ENCODE peak calls at places on chromosomes 1 and 21, in seven cellular contexts. J is endothelial cell; M is CD8-positive, alpha-beta T cell; D is testis; N is body of pancreas; T is ovary; B is cardiac fibroblast. C is an unnamed sample.

GRCh38 chr1:7576946-7577657 is 194.0 kb upstream of the VAMP3 start:
- DNase-seq in J (no peak), M (no peak), D (peak), N (peak), T (no peak), B (no peak), C (no peak)

GRCh38 chr1:200510228-200510623 is 100.4 kb upstream of the ZNF281 start:
- DNase-seq in J (peak), M (peak), D (peak), N (peak), T (peak), B (peak), C (peak)

GRCh38 chr1:103125219-103125618 is 16.9 kb upstream of the COL11A1 start:
- DNase-seq in J (no peak), M (no peak), D (no peak), N (no peak), T (no peak), B (peak), C (no peak)

GRCh38 chr1:53572802-53573148 is 113.6 kb downstream of the DMRTB1 start:
- DNase-seq in J (no peak), M (no peak), D (no peak), N (no peak), T (no peak), B (no peak), C (no peak)

GRCh38 chr1:167043752-167044488 is 46.3 kb downstream of the GPA33 start:
- DNase-seq in J (no peak), M (peak), D (peak), N (peak), T (peak), B (peak), C (no peak)

GRCh38 chr1:175373786-175374623 is 181.4 kb upstream of the KIAA0040 start:
- DNase-seq in J (peak), M (no peak), D (peak), N (peak), T (no peak), B (no peak), C (peak)

GRCh38 chr1:150970818-150971582 is 3.6 kb downstream of the CERS2 start:
- DNase-seq in J (no peak), M (no peak), D (peak), N (peak), T (peak), B (peak), C (no peak)

GRCh38 chr1:91732291-91732953 is 153.5 kb downstream of the TGFBR3 start:
- DNase-seq in J (no peak), M (no peak), D (no peak), N (no peak), T (peak), B (peak), C (no peak)

GRCh38 chr1:87089823-87090222 is 175.4 kb downstream of the HS2ST1 start:
- DNase-seq in J (no peak), M (no peak), D (no peak), N (no peak), T (no peak), B (no peak), C (no peak)

GRCh38 chr1:89602871-89603404 is 30.0 kb upstream of the LRRC8C start:
- DNase-seq in J (no peak), M (no peak), D (peak), N (no peak), T (no peak), B (no peak), C (no peak)

GRCh38 chr1:7046314-7046713 is 261.1 kb downstream of the CAMTA1 start:
- DNase-seq in J (peak), M (no peak), D (peak), N (peak), T (no peak), B (peak), C (peak)

GRCh38 chr1:187922255-187922654 is 1093.5 kb downstream of the PLA2G4A start:
- DNase-seq in J (no peak), M (no peak), D (no peak), N (no peak), T (no peak), B (no peak), C (no peak)

GRCh38 chr1:70627910-70628309 is 216.8 kb downstream of the CTH start:
- DNase-seq in J (no peak), M (no peak), D (no peak), N (no peak), T (no peak), B (peak), C (no peak)

GRCh38 chr1:94753171-94753972 is 66.8 kb upstream of the SLC44A3 start:
- DNase-seq in J (no peak), M (no peak), D (peak), N (peak), T (peak), B (peak), C (no peak)

GRCh38 chr1:167950569-167950968 is 13.7 kb upstream of the MPC2 start:
- DNase-seq in J (no peak), M (no peak), D (no peak), N (no peak), T (no peak), B (no peak), C (no peak)

GRCh38 chr1:230752407-230752806 is 5.2 kb downstream of the CAPN9 start:
- DNase-seq in J (no peak), M (no peak), D (no peak), N (peak), T (no peak), B (no peak), C (no peak)

GRCh38 chr1:91712393-91712792 is 173.6 kb downstream of the TGFBR3 start:
- DNase-seq in J (no peak), M (no peak), D (no peak), N (no peak), T (no peak), B (no peak), C (no peak)

GRCh38 chr1:193077991-193078390 is 18.6 kb downstream of the RO60 start:
- DNase-seq in J (no peak), M (no peak), D (no peak), N (no peak), T (no peak), B (no peak), C (no peak)

GRCh38 chr1:206803221-206803730 is 31.0 kb upstream of the IL10 start:
- DNase-seq in J (no peak), M (peak), D (no peak), N (peak), T (no peak), B (no peak), C (no peak)

GRCh38 chr21:15601390-15601789 is 128.4 kb upstream of the USP25 start:
- DNase-seq in J (no peak), M (no peak), D (no peak), N (no peak), T (no peak), B (no peak), C (no peak)

GRCh38 chr1:19363526-19364152 is 51.5 kb downstream of the SLC66A1 start:
- DNase-seq in J (no peak), M (no peak), D (peak), N (no peak), T (no peak), B (no peak), C (no peak)

GRCh38 chr1:39326836-39327235 is 122.3 kb downstream of the MACF1 start:
- DNase-seq in J (no peak), M (no peak), D (no peak), N (no peak), T (no peak), B (peak), C (no peak)

GRCh38 chr1:110337704-110338199 is 1.4 kb upstream of the RBM15 start:
- DNase-seq in J (peak), M (peak), D (peak), N (peak), T (peak), B (no peak), C (peak)

GRCh38 chr1:36231191-36231590 is 6.9 kb downstream of the THRAP3 start:
- DNase-seq in J (no peak), M (no peak), D (no peak), N (no peak), T (no peak), B (no peak), C (no peak)

GRCh38 chr1:9881838-9882249 is 28.2 kb downstream of the CTNNBIP1 start:
- DNase-seq in J (no peak), M (no peak), D (no peak), N (no peak), T (no peak), B (peak), C (no peak)

GRCh38 chr1:207852576-207853371 is 58.2 kb downstream of the CD34 start:
- DNase-seq in J (peak), M (no peak), D (no peak), N (no peak), T (no peak), B (no peak), C (no peak)

GRCh38 chr1:147515046-147515869 is 26.0 kb upstream of the BCL9 start:
- DNase-seq in J (peak), M (no peak), D (no peak), N (peak), T (no peak), B (peak), C (no peak)

GRCh38 chr1:3753656-3754454 is 1.6 kb downstream of the CCDC27 start:
- DNase-seq in J (no peak), M (no peak), D (no peak), N (no peak), T (no peak), B (no peak), C (no peak)

GRCh38 chr1:154556422-154556821 is 2.0 kb downstream of the UBE2Q1 start:
- DNase-seq in J (no peak), M (no peak), D (peak), N (no peak), T (no peak), B (peak), C (no peak)

GRCh38 chr1:223319913-223320600 is 43.9 kb downstream of the SUSD4 start:
- DNase-seq in J (no peak), M (no peak), D (no peak), N (no peak), T (no peak), B (no peak), C (no peak)

GRCh38 chr1:237705462-237705861 is 185.3 kb downstream of the ZP4 start:
- DNase-seq in J (no peak), M (no peak), D (no peak), N (no peak), T (no peak), B (no peak), C (no peak)

GRCh38 chr1:53792751-53793150 is 45.3 kb downstream of the NDC1 start:
- DNase-seq in J (no peak), M (no peak), D (no peak), N (no peak), T (no peak), B (no peak), C (no peak)

DNA sequence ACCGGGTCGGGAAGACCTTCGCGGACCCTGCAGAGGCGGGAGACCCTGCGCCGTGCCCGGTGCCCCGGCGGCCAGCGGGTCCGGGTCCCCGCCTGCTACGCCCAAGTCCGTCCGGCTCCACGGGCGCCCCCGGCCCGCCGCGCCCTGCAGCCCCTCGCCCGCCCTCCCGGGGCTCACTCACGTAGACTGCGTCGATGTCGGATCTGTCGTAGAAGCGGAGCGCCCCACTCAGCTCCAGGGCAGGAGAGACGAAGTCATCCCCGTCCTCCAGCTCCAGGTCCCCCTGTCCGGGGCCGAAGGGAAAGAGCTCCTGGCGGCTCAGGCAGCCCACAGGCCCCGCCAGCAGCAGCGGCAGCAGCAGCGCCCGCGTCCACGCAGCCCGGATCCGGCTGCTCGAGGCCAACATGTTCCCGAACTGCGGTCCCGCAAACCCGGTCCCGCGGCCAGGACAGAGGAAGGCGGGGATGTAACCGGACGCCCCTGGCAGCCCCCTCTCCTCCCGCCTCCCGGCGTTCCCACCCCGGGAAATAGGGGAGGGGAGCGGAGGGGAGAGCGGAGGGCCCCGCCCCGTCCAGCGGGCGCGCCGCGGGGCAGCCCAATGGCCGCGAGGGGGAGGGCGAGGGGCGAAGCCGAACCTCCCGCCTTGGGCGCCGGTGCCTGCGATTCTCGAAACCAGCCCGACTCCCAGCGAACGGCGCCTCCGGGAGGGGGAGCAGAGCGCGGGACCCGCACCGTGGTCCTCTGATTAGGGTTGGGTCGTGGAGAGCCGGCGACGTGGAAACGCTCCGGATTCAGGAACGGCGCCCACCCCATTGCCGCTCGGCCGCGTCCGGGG is at the start of gene NID1:
- DNase-seq in J (peak), M (no peak), D (peak), N (peak), T (peak), B (peak), C (peak)
- TF ChIP-seq CTCF in J (no peak), M (no peak), D (peak), N (peak), T (peak), B (peak), C (peak)

DNA sequence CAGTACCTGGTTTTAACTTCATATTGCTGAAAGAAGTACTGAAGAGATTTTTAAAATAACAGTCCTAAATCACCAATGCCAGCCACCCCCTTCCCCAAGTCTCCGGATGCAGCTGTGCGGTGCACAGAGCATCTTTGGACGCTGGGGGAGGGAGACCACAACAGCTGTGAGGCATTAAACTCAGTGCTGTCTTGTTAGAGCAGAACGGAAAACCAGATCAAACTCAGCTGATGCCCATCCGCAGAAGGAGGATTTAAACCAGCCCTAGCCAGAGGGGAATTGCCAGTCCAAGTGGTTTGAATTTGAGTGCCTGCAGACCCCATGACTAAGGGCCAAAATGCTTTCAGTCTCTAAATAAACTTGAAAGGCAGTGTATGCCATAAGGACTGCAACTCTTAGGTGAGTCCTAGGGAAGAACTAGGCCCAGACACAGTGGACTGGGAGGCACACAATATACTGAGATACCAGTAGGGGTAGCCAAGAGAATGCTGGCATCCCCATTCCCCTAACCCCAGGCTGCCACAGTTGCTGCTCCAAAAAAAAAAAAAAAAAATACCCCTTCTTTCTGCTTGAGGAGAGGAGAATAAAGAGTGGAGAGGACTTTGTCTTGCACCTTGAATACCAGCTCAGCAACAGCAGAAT is 576.2 kb downstream of the NEGR1 start:
- DNase-seq in J (no peak), M (no peak), D (no peak), N (no peak), T (no peak), B (no peak), C (no peak)
- TF ChIP-seq CTCF in J (no peak), M (no peak), D (no peak), N (no peak), T (no peak), B (no peak), C (no peak)

DNA sequence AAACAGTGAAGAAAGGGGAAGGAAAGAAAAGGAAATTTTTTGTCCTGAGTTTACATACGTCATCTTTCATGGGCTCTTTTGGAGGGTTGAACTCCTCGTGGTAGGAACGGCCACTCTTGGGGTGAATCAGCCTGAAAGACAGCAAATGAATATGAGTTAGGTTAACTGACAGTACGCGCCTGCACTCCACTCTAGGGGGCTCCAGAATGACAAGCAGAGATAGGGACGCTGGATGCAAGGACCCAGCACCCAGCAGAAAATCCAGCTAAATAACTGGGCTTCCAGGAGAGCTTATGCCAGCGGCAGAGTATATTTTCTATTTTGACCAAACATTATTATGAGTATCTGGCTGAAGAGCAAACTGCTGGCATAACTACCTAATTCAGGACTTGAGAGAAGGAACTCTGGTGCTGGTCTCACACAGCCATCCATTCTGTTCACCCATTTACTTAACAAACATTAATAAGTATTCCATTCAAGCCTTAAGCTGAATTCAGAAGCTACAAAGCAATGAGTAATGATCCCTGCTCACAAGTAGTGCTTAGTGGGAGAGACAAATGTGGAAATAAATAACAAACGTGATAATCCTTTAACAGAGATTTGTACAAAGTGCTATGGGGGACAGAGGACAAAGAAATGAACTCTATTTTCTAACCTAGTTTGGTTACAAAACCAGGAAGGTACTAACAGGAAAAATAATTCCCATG is 22.1 kb downstream of the AK2 start:
- DNase-seq in J (no peak), M (no peak), D (no peak), N (no peak), T (no peak), B (no peak), C (no peak)
- TF ChIP-seq CTCF in J (no peak), M (no peak), D (no peak), N (no peak), T (no peak), B (no peak), C (no peak)

DNA sequence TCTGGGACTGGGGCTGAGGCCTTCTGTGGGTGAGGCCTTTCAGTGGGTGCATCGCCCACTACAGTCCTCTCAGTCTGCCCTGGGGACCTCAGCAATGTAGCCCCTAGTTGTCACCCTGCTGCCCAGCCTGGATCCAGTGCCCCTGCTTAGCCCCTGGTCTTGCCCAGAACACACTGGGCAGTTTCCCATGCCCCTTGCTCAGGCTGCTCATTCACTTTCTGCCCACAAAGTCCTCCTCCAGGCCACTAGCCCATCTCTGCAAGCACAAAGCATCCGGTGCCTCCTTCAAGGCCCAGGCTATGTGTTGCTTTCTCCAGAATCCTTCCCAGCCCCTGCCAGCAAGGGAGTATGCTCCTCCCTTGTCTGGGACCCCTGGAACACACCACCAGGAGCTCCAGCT is 5.4 kb upstream of the ADORA1 start:
- DNase-seq in J (no peak), M (no peak), D (no peak), N (no peak), T (no peak), B (no peak), C (no peak)
- TF ChIP-seq CTCF in J (no peak), M (no peak), D (no peak), N (no peak), T (no peak), B (no peak), C (no peak)